ENCODE peak calls at places on chromosomes 2 and 18, in seven cellular contexts. P, I, T, W, Q, D and B are unnamed samples.

GRCh38 chr2:45237850-45238542 is 228.7 kb upstream of the SIX2 start:
- DNase-seq in P (peak; percentile 89), I (no peak), T (peak; percentile 27), W (peak; percentile 93), Q (no peak), D (peak; percentile 74), B (no peak)

GRCh38 chr2:72862239-72862988 is 24.8 kb upstream of the SPR start:
- DNase-seq in P (peak; percentile 83), I (peak; percentile 84), T (peak; percentile 81), W (peak; percentile 78), Q (peak; percentile 51), D (peak; percentile 97), B (peak; percentile 88)

GRCh38 chr2:102848366-102848839 is 86.6 kb downstream of the TMEM182 start:
- DNase-seq in P (peak; percentile 11), I (peak; percentile 21), T (peak; percentile 18), W (peak; percentile 59), Q (no peak), D (peak; percentile 65), B (peak; percentile 32)

GRCh38 chr2:231926180-231926741 is at the start of gene NPPC:
- DNase-seq in P (no peak), I (peak; percentile 90), T (no peak), W (no peak), Q (no peak), D (peak; percentile 46), B (peak; percentile 86)

GRCh38 chr2:23249348-23249747 is 135.6 kb upstream of the KLHL29 start:
- DNase-seq in P (no peak), I (no peak), T (peak; percentile 46), W (peak; percentile 63), Q (peak; percentile 40), D (no peak), B (no peak)

GRCh38 chr2:149178626-149179025 is 140.1 kb downstream of the LYPD6B start:
- DNase-seq in P (no peak), I (no peak), T (no peak), W (no peak), Q (no peak), D (no peak), B (no peak)

GRCh38 chr2:1661891-1662605 is 82.3 kb downstream of the PXDN start:
- DNase-seq in P (no peak), I (no peak), T (no peak), W (no peak), Q (peak; percentile 0), D (no peak), B (no peak)

GRCh38 chr2:241672243-241673188 is 14.1 kb downstream of the DTYMK start:
- DNase-seq in P (no peak), I (no peak), T (no peak), W (no peak), Q (no peak), D (no peak), B (peak; percentile 21)

GRCh38 chr2:121104721-121105141 is 180.3 kb downstream of the TFCP2L1 start:
- DNase-seq in P (no peak), I (no peak), T (no peak), W (no peak), Q (no peak), D (no peak), B (no peak)

GRCh38 chr2:120291464-120292311 is 39.0 kb downstream of the RALB start:
- DNase-seq in P (no peak), I (no peak), T (no peak), W (no peak), Q (no peak), D (no peak), B (no peak)

GRCh38 chr18:48216639-48217280 is 192.4 kb downstream of the ZBTB7C start:
- DNase-seq in P (no peak), I (no peak), T (no peak), W (no peak), Q (no peak), D (no peak), B (no peak)

GRCh38 chr2:200077210-200077650 is 121.8 kb downstream of the MAIP1 start:
- DNase-seq in P (peak; percentile 8), I (no peak), T (no peak), W (no peak), Q (no peak), D (peak; percentile 12), B (no peak)
- TF ChIP-seq CTCF in P (no peak), I (no peak), T (no peak), W (no peak), Q (no peak), D (no peak), B (no peak)

DNA sequence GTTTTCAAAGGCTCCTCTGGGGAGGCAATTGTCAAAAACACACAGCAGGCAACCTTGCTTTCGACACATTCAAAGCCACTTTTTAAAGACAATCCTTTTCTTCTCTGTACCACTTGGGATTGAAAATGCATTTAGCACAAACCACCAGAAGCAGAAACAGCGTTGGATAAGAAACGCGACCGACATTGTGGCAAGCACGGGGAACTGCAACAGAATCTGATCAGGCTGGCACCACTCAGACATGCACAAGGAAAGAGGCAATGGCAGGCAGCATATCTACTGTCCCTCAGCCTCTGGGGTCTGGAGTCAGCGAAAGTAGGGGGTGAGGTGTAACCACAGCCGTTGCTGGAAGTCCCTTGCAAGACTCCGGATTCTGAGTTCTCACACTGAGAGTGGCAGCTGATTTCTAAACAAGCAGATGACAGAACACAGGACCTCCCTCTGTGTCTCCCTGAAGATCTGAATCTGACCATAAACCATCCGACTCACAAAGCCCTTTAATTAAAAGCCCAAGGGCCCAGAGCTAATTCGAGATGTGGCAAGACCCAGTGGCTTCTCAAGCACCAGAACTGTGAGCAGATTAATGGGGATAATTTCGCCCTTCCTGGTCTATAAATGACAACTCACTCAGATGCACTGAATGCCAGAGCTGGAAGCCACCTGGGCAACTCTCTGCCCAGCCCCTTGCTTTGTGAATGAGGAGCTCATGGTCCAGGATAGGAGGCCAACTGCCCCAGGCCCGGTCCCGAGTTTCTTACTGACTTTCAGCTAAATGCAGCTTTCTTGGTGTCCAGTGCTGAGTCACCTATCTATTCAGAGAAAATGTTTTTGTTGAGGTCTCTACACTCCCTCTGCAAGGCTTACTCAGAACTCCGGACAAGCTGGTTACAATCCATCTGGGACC is 29.6 kb downstream of the CYRIA start:
- DNase-seq in P (no peak), I (peak; percentile 21), T (no peak), W (no peak), Q (no peak), D (no peak), B (no peak)
- TF ChIP-seq CTCF in P (peak; percentile 38), I (no peak), T (no peak), W (no peak), Q (no peak), D (no peak), B (no peak)

GRCh38 chr2:134361648-134362047 is 107.8 kb downstream of the MGAT5 start:
- DNase-seq in P (no peak), I (no peak), T (no peak), W (no peak), Q (no peak), D (no peak), B (no peak)
- TF ChIP-seq CTCF in P (no peak), I (no peak), T (no peak), W (no peak), Q (no peak), D (no peak), B (no peak)

GRCh38 chr2:208783184-208783583 is 376.6 kb downstream of the PTH2R start:
- DNase-seq in P (no peak), I (no peak), T (no peak), W (no peak), Q (no peak), D (no peak), B (no peak)
- TF ChIP-seq CTCF in P (no peak), I (peak; percentile 4), T (no peak), W (no peak), Q (no peak), D (no peak), B (no peak)

GRCh38 chr2:38465789-38466127 is 88.7 kb upstream of the ATL2 start:
- DNase-seq in P (no peak), I (peak; percentile 66), T (peak; percentile 11), W (no peak), Q (no peak), D (peak; percentile 66), B (peak; percentile 70)
- TF ChIP-seq CTCF in P (peak; percentile 63), I (peak; percentile 69), T (peak; percentile 13), W (peak; percentile 18), Q (no peak), D (peak; percentile 61), B (peak; percentile 40)

GRCh38 chr2:26033769-26034596 is at the start of gene RAB10:
- DNase-seq in P (peak; percentile 97), I (peak; percentile 98), T (peak; percentile 95), W (peak; percentile 99), Q (peak; percentile 90), D (peak; percentile 97), B (peak; percentile 99)
- TF ChIP-seq CTCF in P (no peak), I (no peak), T (peak; percentile 59), W (no peak), Q (no peak), D (no peak), B (no peak)